ENCODE peak calls at places on chromosomes 3 and 15, in five cellular contexts. A is right lobe of liver, Q is body of pancreas, S is psoas muscle, W is cardiac muscle cell. P is an unnamed sample.

GRCh38 chr15:71747128-71748083 is 62.9 kb upstream of the NR2E3 start:
- DNase-seq in Q (no peak), W (peak; percentile 47), S (no peak), A (no peak), P (no peak)

GRCh38 chr3:38648659-38649499 is 608 bp downstream of the SCN5A start:
- DNase-seq in S (no peak), W (no peak), A (no peak), Q (no peak), P (no peak)

GRCh38 chr3:153051427-153052095 is 110.5 kb upstream of the RAP2B start:
- DNase-seq in Q (no peak), A (no peak), W (peak; percentile 74), S (no peak), P (no peak)

GRCh38 chr15:87716422-87716821 is 540.1 kb downstream of the NTRK3 start:
- DNase-seq in W (no peak), S (no peak), A (no peak), Q (no peak), P (no peak)

GRCh38 chr15:62897634-62898033 is 144.9 kb upstream of the TPM1 start:
- DNase-seq in W (no peak), S (no peak), Q (no peak), A (no peak), P (no peak)

GRCh38 chr3:123626881-123627280 is 42.0 kb upstream of the HACD2 start:
- DNase-seq in S (no peak), W (no peak), A (no peak), Q (no peak), P (no peak)

GRCh38 chr3:117409701-117410459 is 700.3 kb downstream of the TUSC7 start:
- DNase-seq in A (no peak), S (no peak), Q (no peak), W (no peak), P (no peak)

GRCh38 chr3:5276953-5277352 is 89.4 kb downstream of the EDEM1 start:
- DNase-seq in W (no peak), S (no peak), Q (no peak), A (no peak), P (no peak)

GRCh38 chr15:43105077-43105769 is 615 bp downstream of the UBR1 start:
- DNase-seq in Q (peak; percentile 77), W (no peak), S (no peak), A (no peak), P (no peak)

GRCh38 chr15:59587085-59587826 is 24.3 kb upstream of the GCNT3 start:
- DNase-seq in S (no peak), Q (peak; percentile 51), A (no peak), W (no peak), P (no peak)

GRCh38 chr15:72934921-72935320 is 117.3 kb upstream of the NEO1 start:
- DNase-seq in S (no peak), W (no peak), A (no peak), Q (no peak), P (no peak)

GRCh38 chr3:88641033-88641604 is 466.3 kb upstream of the EPHA3 start:
- DNase-seq in Q (peak; percentile 14), S (no peak), W (no peak), A (no peak), P (no peak)

GRCh38 chr3:150922611-150923010 is 17.4 kb upstream of the MINDY4B start:
- DNase-seq in W (peak; percentile 22), S (no peak), A (no peak), Q (no peak), P (no peak)

GRCh38 chr3:155553800-155554199 is 191.1 kb downstream of the PLCH1 start:
- DNase-seq in W (no peak), Q (no peak), S (no peak), A (no peak), P (no peak)

GRCh38 chr3:4824948-4825325 is 154.3 kb upstream of the BHLHE40 start:
- DNase-seq in A (no peak), W (peak; percentile 17), S (no peak), Q (no peak), P (no peak)

DNA sequence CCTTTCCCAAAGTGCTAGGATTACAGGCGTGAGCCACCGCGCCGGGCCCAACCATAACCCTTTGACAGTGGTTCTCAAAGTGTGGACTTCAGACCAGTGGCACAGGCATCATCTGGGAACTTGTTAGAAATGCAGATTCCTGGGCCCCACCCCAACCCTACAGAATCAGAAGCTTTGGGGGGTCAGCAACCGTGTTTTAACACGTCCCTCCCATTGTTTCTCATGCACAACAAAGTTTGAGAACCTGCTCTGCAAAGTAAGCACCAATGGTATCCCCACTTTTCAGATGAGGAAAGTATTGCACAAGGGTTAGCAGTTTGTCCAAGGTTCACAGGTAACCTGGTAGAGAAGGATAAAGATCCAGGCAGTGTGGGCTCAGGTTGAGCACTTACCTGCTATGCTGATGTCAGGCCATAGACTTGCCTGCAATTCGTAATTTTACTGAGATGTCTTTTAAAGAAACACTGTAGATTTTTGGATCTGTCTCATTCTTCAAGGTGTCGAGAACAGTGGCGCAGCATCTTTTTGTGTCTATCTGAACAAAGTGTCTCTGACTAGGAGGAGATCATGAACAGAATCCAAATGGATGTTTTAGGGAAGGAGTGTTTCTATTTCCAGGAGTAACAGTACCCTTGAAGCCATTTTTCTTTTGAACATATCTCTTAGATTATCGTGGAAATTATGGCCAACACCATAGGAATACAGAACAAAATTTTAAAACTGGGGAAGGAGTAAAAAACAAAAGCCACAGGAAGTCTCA is 2.5 kb downstream of the GXYLT2 start:
- DNase-seq in A (no peak), W (no peak), S (no peak), Q (no peak), P (no peak)
- H3K4me1 ChIP-seq in A (peaks cover 4% of the 10 kb centered on the region), W (peaks cover 42% of the 10 kb centered on the region), S (peaks cover 8% of the 10 kb centered on the region), Q (peaks cover 19% of the 10 kb centered on the region), P (peaks cover 11% of the 10 kb centered on the region)

DNA sequence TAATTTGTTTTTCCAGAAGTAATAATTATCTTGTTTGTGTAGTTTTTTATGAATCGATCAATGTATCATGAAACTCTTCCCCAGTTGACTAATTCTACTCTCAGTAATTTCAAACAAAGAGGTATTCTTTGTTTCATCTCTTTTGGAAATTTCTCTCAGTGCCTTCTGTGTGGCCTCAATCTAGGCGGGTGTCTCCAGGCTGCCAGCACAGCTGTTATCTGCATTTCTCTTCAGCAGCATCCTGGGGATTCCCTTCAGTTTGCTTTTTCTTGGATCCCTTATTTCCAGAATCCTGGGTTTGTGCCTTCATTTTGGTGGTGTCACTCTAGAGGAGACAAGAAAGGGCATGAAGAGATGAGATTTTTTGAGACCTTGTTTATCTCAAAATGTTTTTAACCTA is 22.7 kb downstream of the NIPA2 start:
- DNase-seq in Q (no peak), W (no peak), A (no peak), S (no peak), P (no peak)
- H3K27ac ChIP-seq in Q (no peak overlapping the region), W (no peak overlapping the region), A (no peak overlapping the region), S (no peak overlapping the region), P (no peak overlapping the region)

GRCh38 chr15:90808517-90808939 is 59.9 kb upstream of the FURIN start:
- DNase-seq in W (no peak), Q (no peak), A (no peak), S (no peak), P (no peak)
- H3K36me3 ChIP-seq in W (no peaks in the 10 kb centered on the region), Q (no peaks in the 10 kb centered on the region), A (no peaks in the 10 kb centered on the region), S (no peaks in the 10 kb centered on the region), P (no peaks in the 10 kb centered on the region)

GRCh38 chr15:74422723-74423442 is 10.9 kb downstream of the SEMA7A start:
- DNase-seq in Q (no peak), W (peak; percentile 60), A (no peak), S (no peak), P (no peak)

GRCh38 chr15:74422370-74422722 is 11.4 kb downstream of the SEMA7A start:
- DNase-seq in W (no peak), A (no peak), Q (no peak), S (no peak), P (no peak)

GRCh38 chr15:74424901-74425528 is 8.7 kb downstream of the SEMA7A start:
- DNase-seq in A (no peak), Q (no peak), S (no peak), W (no peak), P (no peak)

GRCh38 chr15:74425634-74426033 is 8.1 kb downstream of the SEMA7A start:
- DNase-seq in Q (no peak), A (no peak), W (no peak), S (no peak), P (no peak)

DNA sequence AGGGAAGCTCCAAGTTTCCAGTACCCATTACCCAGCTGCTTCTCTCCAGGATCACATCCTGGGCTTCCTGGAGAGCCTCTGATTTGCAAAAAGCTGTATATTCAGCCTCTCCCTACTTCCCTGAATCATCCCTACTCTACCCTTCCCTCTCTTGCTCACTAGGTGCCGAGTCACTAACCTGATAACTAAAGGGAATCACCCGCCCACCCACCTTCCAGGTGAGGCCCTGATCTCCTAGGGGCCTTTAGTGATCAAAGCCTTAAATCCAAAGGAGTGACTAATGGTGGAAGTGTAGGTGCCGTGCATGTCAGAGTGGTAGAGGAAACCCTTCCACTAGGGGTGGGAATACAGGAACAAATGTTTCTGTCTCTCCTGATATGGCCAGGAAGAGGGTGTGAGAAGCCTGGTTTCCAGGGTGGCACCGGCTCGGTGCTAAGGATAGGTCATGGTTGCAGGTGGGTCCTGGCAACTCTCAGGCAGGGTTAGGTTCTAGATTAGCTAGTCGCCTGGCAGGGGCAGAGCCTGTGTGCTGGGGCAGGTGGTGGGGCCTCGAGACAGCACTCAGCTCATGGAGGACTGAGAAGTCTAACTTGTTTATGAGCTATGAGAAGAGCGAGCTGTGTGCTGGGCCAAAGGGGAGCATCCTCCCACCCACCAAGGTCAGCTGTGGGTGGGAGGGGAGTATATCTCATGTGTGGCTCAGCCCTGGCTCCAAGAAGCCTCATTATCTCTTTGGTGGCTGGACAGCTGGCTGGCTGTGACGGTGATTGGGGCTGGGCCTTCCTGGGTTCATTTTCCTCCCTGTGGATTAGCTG is 10.1 kb downstream of the SEMA7A start:
- DNase-seq in A (no peak), Q (no peak), W (no peak), S (no peak), P (no peak)
- H3K4me1 ChIP-seq in A (no peaks in the 10 kb centered on the region), Q (no peaks in the 10 kb centered on the region), W (peaks cover 41% of the 10 kb centered on the region), S (no peaks in the 10 kb centered on the region), P (peaks cover 10% of the 10 kb centered on the region)

GRCh38 chr3:193732827-193733226 is 139.8 kb downstream of the OPA1 start:
- DNase-seq in A (no peak), W (no peak), S (no peak), Q (no peak), P (no peak)

GRCh38 chr3:193730498-193730897 is 137.5 kb downstream of the OPA1 start:
- DNase-seq in A (no peak), Q (no peak), W (no peak), S (no peak), P (no peak)

GRCh38 chr3:193731656-193732055 is 138.6 kb downstream of the OPA1 start:
- DNase-seq in W (no peak), Q (no peak), A (no peak), S (no peak), P (no peak)

GRCh38 chr3:193730976-193731375 is 138.0 kb downstream of the OPA1 start:
- DNase-seq in Q (no peak), A (no peak), W (no peak), S (no peak), P (no peak)

DNA sequence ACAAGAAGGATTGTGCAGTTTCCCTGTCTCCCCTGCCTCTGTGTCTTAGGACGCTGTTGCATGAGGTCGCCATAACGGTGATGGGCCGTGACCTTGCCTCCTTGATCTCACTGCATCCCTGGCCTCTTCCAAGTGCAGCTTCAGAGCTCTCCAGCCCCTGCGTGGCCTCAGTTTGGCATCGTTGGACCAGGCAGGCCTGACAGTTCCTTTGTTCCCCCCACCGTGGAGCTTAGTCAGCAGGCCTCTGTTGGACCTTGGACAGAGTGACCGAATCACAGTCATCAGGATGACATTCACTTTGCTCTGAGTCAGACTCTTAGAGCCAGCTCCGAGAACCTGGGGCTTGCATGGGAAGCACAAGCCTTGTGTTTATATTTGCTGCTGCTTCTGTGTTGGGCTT is 139.4 kb downstream of the OPA1 start:
- DNase-seq in A (no peak), Q (no peak), S (no peak), W (peak; percentile 31), P (no peak)
- H3K27ac ChIP-seq in A (no peak overlapping the region), Q (no peak overlapping the region), S (no peak overlapping the region), W (no peak overlapping the region), P (peak overlapping the region; percentile 23)

GRCh38 chr3:58175429-58176184 is 35.2 kb downstream of the DNASE1L3 start:
- DNase-seq in S (no peak), Q (peak; percentile 90), W (peak; percentile 72), A (peak; percentile 81), P (no peak)
- H3K36me3 ChIP-seq in S (no peaks in the 10 kb centered on the region), Q (no peaks in the 10 kb centered on the region), W (no peaks in the 10 kb centered on the region), A (peaks cover 2% of the 10 kb centered on the region), P (peaks cover 3% of the 10 kb centered on the region)

P was measured in breast epithelium.